ENCODE peak calls at places on chromosome 11, in four cellular contexts. P is transverse colon, F is upper lobe of left lung, Y is prostate gland. G is an unnamed sample. For H3K4me1, the result is how much of the 10 kb centered on the place peaks cover.

GRCh38 chr11:19345848-19346681 is 105.3 kb upstream of the E2F8 start:
- DNase-seq in Y (no peak), P (no peak), F (no peak), G (peak)

GRCh38 chr11:110174645-110175310 is 81.6 kb downstream of the ZC3H12C start:
- DNase-seq in Y (no peak), F (no peak), P (no peak), G (no peak)

GRCh38 chr11:13118194-13118593 is 109.1 kb downstream of the RASSF10 start:
- DNase-seq in P (no peak), Y (no peak), F (no peak), G (no peak)

GRCh38 chr11:11691296-11692141 is 69.7 kb upstream of the GALNT18 start:
- DNase-seq in P (no peak), Y (no peak), F (no peak), G (no peak)

GRCh38 chr11:27228232-27228631 is 134.8 kb downstream of the CCDC34 start:
- DNase-seq in P (no peak), F (no peak), Y (peak), G (no peak)

GRCh38 chr11:97934572-97935208 is 1086.1 kb upstream of the CNTN5 start:
- DNase-seq in Y (no peak), P (no peak), F (no peak), G (no peak)

GRCh38 chr11:58905141-58905715 is 34.1 kb upstream of the GLYATL1 start:
- DNase-seq in P (no peak), Y (peak), F (no peak), G (no peak)

GRCh38 chr11:4539603-4540219 is 5.3 kb upstream of the OR52M1 start:
- DNase-seq in Y (peak), F (peak), P (peak), G (peak)

GRCh38 chr11:14075118-14075601 is 112.6 kb downstream of the SPON1 start:
- DNase-seq in P (no peak), Y (no peak), F (no peak), G (no peak)

GRCh38 chr11:57345555-57346151 is 7.5 kb downstream of the P2RX3 start:
- DNase-seq in F (peak), Y (peak), P (peak), G (peak)

GRCh38 chr11:75760710-75761493 is 7.7 kb upstream of the DGAT2 start:
- DNase-seq in P (no peak), F (no peak), Y (no peak), G (no peak)

GRCh38 chr11:42812408-42812807 is 499.4 kb upstream of the API5 start:
- DNase-seq in Y (no peak), F (no peak), P (no peak), G (no peak)

GRCh38 chr11:63405114-63405513 is 35.5 kb downstream of the SLC22A9 start:
- DNase-seq in Y (no peak), F (no peak), P (no peak), G (no peak)

GRCh38 chr11:3162410-3163240 is 2.5 kb downstream of the OSBPL5 start:
- DNase-seq in P (peak), Y (no peak), F (no peak), G (peak)

GRCh38 chr11:110298298-110298765 is 1.9 kb upstream of the RDX start:
- DNase-seq in F (no peak), Y (no peak), P (no peak), G (no peak)

GRCh38 chr11:88411265-88411664 is 73.7 kb upstream of the CTSC start:
- DNase-seq in F (no peak), P (no peak), Y (no peak), G (no peak)

GRCh38 chr11:128886401-128887119 is 4.6 kb upstream of the KCNJ5 start:
- DNase-seq in P (peak), Y (no peak), F (peak), G (no peak)

GRCh38 chr11:3840870-3841425 is at the start of gene RHOG:
- DNase-seq in Y (peak), F (peak), P (peak), G (peak)

GRCh38 chr11:107565219-107565937 is at the start of gene ALKBH8:
- DNase-seq in F (peak), P (peak), Y (peak), G (peak)

GRCh38 chr11:121055076-121055475 is 31.2 kb downstream of the TBCEL start:
- DNase-seq in Y (no peak), F (no peak), P (no peak), G (no peak)

GRCh38 chr11:82750643-82751139 is 17.0 kb upstream of the FAM181B start:
- DNase-seq in Y (no peak), P (no peak), F (no peak), G (no peak)

GRCh38 chr11:127994736-127995135 is 592.6 kb downstream of the ETS1 start:
- DNase-seq in Y (no peak), P (no peak), F (no peak), G (no peak)

GRCh38 chr11:1219836-1220810 is 2.7 kb upstream of the MUC5B start:
- DNase-seq in P (peak), Y (peak), F (no peak), G (peak)

GRCh38 chr11:889686-890475 is 20.7 kb downstream of the CHID1 start:
- DNase-seq in P (no peak), F (no peak), Y (no peak), G (no peak)

GRCh38 chr11:119484741-119485605 is 62.0 kb upstream of the THY1 start:
- DNase-seq in Y (no peak), F (peak), P (no peak), G (peak)

GRCh38 chr11:119830400-119830799 is 101.4 kb upstream of the NECTIN1 start:
- DNase-seq in P (no peak), Y (no peak), F (no peak), G (no peak)

GRCh38 chr11:132944557-132944920 is 587.8 kb downstream of the OPCML start:
- DNase-seq in F (no peak), P (no peak), Y (no peak), G (no peak)

GRCh38 chr11:29173660-29174062 is 843.2 kb downstream of the KCNA4 start:
- DNase-seq in F (no peak), P (no peak), Y (no peak), G (no peak)

GRCh38 chr11:116379185-116379828 is 393.5 kb downstream of the BUD13 start:
- DNase-seq in Y (no peak), F (no peak), P (peak), G (no peak)

GRCh38 chr11:70721006-70721405 is 322.7 kb downstream of the CTTN start:
- DNase-seq in F (no peak), P (no peak), Y (no peak), G (no peak)

GRCh38 chr11:111870522-111870886 is 877 bp downstream of the ALG9 start:
- DNase-seq in F (no peak), P (no peak), Y (no peak), G (no peak)

GRCh38 chr11:33324211-33324985 is 67.2 kb downstream of the HIPK3 start:
- DNase-seq in Y (no peak), P (no peak), F (no peak), G (no peak)
- H3K4me1 ChIP-seq in Y (under half), P (under half), F (half or more), G (under half)

DNA sequence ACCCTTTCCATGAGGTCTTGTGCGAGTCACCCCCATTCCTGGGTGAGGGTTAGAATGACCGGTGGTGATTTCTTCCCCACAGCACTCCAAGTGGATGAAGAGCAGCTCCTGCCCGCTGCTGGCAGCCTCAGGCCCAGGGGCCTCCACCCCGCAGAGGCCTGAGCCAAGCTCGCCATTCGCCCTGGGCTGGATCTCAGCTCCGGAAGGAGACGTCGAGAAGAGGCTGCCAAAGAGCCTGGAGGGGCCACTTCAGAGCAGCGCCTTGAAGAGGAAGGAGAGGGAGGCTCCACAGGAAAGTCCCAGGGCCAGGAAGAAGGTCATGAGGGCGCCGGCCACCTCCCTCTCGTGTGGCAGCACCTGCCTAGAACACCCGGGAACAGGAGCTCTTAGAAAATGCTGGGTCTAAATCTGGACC is 8.4 kb downstream of the SLC29A2 start:
- DNase-seq in Y (no peak), F (peak), P (no peak), G (peak)
- TF ChIP-seq POLR2AphosphoS5 in Y (no peak), F (no peak), P (no peak), G (no peak)

DNA sequence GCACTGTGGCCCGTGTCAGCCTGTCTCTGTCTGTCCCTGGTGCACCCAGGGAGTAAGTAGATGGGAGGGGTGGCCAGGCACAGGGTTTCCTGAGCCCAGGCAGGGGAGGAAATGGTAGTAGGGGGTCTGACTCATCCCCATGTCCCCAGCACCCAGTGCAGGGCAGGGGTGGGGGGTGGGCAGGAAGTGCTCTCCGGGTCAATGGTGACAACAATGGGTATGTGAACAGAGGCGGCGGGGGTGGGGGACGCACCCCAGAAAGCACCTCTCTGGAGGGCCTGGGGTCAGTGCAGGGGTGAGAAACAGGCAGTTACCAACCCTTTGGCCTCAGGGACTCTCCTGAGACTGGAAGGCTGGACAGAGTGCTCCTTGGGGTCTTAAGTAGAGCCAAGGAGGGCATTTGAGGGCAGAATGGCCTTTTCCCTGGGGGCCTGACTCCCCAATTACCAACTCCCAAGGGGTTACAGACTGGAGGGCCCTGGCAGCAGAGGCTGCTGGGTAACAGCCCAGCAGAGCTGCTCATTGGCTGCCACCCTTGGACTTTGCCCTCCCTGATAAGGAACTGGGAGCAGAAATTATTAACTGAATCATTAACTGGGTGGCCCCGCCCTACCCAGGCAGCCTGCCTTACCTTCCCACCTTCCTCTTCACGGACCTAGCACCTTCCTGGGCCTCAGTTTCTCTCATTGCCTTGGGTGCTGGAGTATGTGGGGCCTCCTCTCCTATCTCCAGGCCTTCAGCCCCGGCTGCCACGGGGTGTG is 4.2 kb downstream of the MYRF start:
- DNase-seq in F (no peak), Y (no peak), P (peak), G (no peak)
- H3K4me1 ChIP-seq in F (under half), Y (under half), P (under half), G (under half)

GRCh38 chr11:85664561-85665481 is at the start of gene CREBZF:
- DNase-seq in F (peak), Y (peak), P (peak), G (peak)

GRCh38 chr11:85663080-85663729 is 1.7 kb downstream of the CREBZF start:
- DNase-seq in Y (no peak), P (no peak), F (no peak), G (no peak)

GRCh38 chr11:85661972-85662664 is 2.8 kb downstream of the CREBZF start:
- DNase-seq in Y (no peak), P (no peak), F (no peak), G (no peak)

GRCh38 chr11:85665756-85666155 is 827 bp upstream of the CREBZF start:
- DNase-seq in Y (no peak), P (no peak), F (no peak), G (no peak)

GRCh38 chr11:85663781-85664560 is 958 bp downstream of the CREBZF start:
- DNase-seq in F (peak), Y (peak), P (peak), G (peak)
- TF ChIP-seq POLR2AphosphoS5 in F (no peak), Y (peak), P (peak), G (peak)

GRCh38 chr11:104127828-104128227 is 36.1 kb downstream of the PDGFD start:
- DNase-seq in Y (no peak), P (no peak), F (no peak), G (no peak)
- H3K4me1 ChIP-seq in Y (under half), P (under half), F (under half), G (under half)

GRCh38 chr11:36229091-36229490 is 60.1 kb downstream of the COMMD9 start:
- DNase-seq in P (no peak), Y (no peak), F (no peak), G (no peak)

GRCh38 chr11:36227044-36227443 is 62.2 kb downstream of the COMMD9 start:
- DNase-seq in F (no peak), Y (no peak), P (no peak), G (no peak)

GRCh38 chr11:36231300-36231699 is 57.9 kb downstream of the COMMD9 start:
- DNase-seq in F (no peak), P (no peak), Y (no peak), G (no peak)

GRCh38 chr11:36233226-36233625 is 56.0 kb downstream of the COMMD9 start:
- DNase-seq in Y (no peak), F (no peak), P (no peak), G (no peak)

DNA sequence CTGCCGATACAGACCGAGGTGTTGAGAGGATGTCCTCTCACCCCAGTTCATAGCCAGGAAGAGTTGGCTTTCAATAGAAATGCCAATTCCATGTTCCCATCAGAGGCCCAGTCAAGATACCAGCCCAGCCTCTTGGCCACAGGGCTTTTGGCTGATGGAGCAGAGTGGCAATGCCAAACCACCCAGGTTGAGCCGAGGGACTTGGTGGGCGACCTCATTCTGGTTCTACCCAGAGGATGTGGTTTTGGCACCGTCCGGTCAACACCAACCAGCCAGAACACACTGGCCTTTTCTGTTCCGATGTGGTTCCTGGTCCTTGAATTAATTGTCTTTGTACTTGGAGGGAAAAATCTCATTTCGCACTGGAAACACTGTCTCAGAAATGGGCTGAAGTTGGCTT is 60.5 kb downstream of the COMMD9 start:
- DNase-seq in P (no peak), F (no peak), Y (no peak), G (no peak)
- TF ChIP-seq POLR2AphosphoS5 in P (no peak), F (no peak), Y (no peak), G (no peak)